ENCODE peak calls at places on chromosomes 7 and 10, in seven cellular contexts. One of them, this sample, is unnamed.

GRCh38 chr10:69715156-69715898 is 85.3 kb downstream of the FAM241B start:
- DNase-seq in mesenchymal stem cell: peak; percentile 32
- DNase-seq in Panc1: no peak
- DNase-seq in HCT116: no peak
- DNase-seq in astrocyte: peak; percentile 62
- DNase-seq in CD8-positive, alpha-beta memory T cell: no peak
- DNase-seq in SJSA1: no peak
- DNase-seq in this sample: no peak

GRCh38 chr7:12715372-12716133 is 28.1 kb downstream of the ARL4A start:
- DNase-seq in mesenchymal stem cell: peak; percentile 91
- DNase-seq in Panc1: no peak
- DNase-seq in HCT116: peak; percentile 77
- DNase-seq in astrocyte: peak; percentile 95
- DNase-seq in CD8-positive, alpha-beta memory T cell: no peak
- DNase-seq in SJSA1: peak; percentile 71
- DNase-seq in this sample: peak; percentile 58

GRCh38 chr7:68892211-68892610 is 706.1 kb upstream of the AUTS2 start:
- DNase-seq in mesenchymal stem cell: no peak
- DNase-seq in Panc1: no peak
- DNase-seq in HCT116: no peak
- DNase-seq in astrocyte: peak; percentile 80
- DNase-seq in CD8-positive, alpha-beta memory T cell: no peak
- DNase-seq in SJSA1: no peak
- DNase-seq in this sample: no peak

GRCh38 chr10:30559118-30559684 is 70.4 kb downstream of the LYZL2 start:
- DNase-seq in mesenchymal stem cell: no peak
- DNase-seq in Panc1: no peak
- DNase-seq in HCT116: no peak
- DNase-seq in astrocyte: no peak
- DNase-seq in CD8-positive, alpha-beta memory T cell: no peak
- DNase-seq in SJSA1: no peak
- DNase-seq in this sample: no peak

GRCh38 chr7:19060870-19061269 is 56.6 kb downstream of the TWIST1 start:
- DNase-seq in mesenchymal stem cell: peak; percentile 6
- DNase-seq in Panc1: no peak
- DNase-seq in HCT116: no peak
- DNase-seq in astrocyte: peak; percentile 5
- DNase-seq in CD8-positive, alpha-beta memory T cell: no peak
- DNase-seq in SJSA1: no peak
- DNase-seq in this sample: no peak

GRCh38 chr10:88157981-88158465 is 294.6 kb downstream of the PTEN start:
- DNase-seq in mesenchymal stem cell: peak; percentile 90
- DNase-seq in Panc1: no peak
- DNase-seq in HCT116: no peak
- DNase-seq in astrocyte: peak; percentile 92
- DNase-seq in CD8-positive, alpha-beta memory T cell: no peak
- DNase-seq in SJSA1: no peak
- DNase-seq in this sample: no peak

GRCh38 chr10:102422586-102423129 is 2.0 kb downstream of the FBXL15 start:
- DNase-seq in mesenchymal stem cell: peak; percentile 78
- DNase-seq in Panc1: peak; percentile 55
- DNase-seq in HCT116: peak; percentile 86
- DNase-seq in astrocyte: peak; percentile 45
- DNase-seq in CD8-positive, alpha-beta memory T cell: peak; percentile 66
- DNase-seq in SJSA1: peak; percentile 56
- DNase-seq in this sample: peak; percentile 65

GRCh38 chr7:94183289-94183749 is 179.2 kb upstream of the BET1 start:
- DNase-seq in mesenchymal stem cell: peak; percentile 99
- DNase-seq in Panc1: peak; percentile 84
- DNase-seq in HCT116: peak; percentile 82
- DNase-seq in astrocyte: peak; percentile 100
- DNase-seq in CD8-positive, alpha-beta memory T cell: no peak
- DNase-seq in SJSA1: peak; percentile 80
- DNase-seq in this sample: no peak

GRCh38 chr10:75398630-75399460 is 2.7 kb downstream of the ZNF503 start:
- DNase-seq in mesenchymal stem cell: peak; percentile 55
- DNase-seq in Panc1: no peak
- DNase-seq in HCT116: no peak
- DNase-seq in astrocyte: no peak
- DNase-seq in CD8-positive, alpha-beta memory T cell: no peak
- DNase-seq in SJSA1: no peak
- DNase-seq in this sample: no peak

GRCh38 chr7:129493555-129493954 is 8.8 kb upstream of the SMKR1 start:
- DNase-seq in mesenchymal stem cell: peak; percentile 68
- DNase-seq in Panc1: no peak
- DNase-seq in HCT116: no peak
- DNase-seq in astrocyte: no peak
- DNase-seq in CD8-positive, alpha-beta memory T cell: no peak
- DNase-seq in SJSA1: no peak
- DNase-seq in this sample: no peak

GRCh38 chr10:87659571-87660483 is at the start of gene PAPSS2:
- DNase-seq in mesenchymal stem cell: peak; percentile 85
- DNase-seq in Panc1: no peak
- DNase-seq in HCT116: no peak
- DNase-seq in astrocyte: peak; percentile 63
- DNase-seq in CD8-positive, alpha-beta memory T cell: no peak
- DNase-seq in SJSA1: peak; percentile 78
- DNase-seq in this sample: peak; percentile 59

GRCh38 chr7:42671627-42672026 is 240.2 kb downstream of the C7orf25 start:
- DNase-seq in mesenchymal stem cell: peak; percentile 58
- DNase-seq in Panc1: no peak
- DNase-seq in HCT116: no peak
- DNase-seq in astrocyte: peak; percentile 73
- DNase-seq in CD8-positive, alpha-beta memory T cell: no peak
- DNase-seq in SJSA1: no peak
- DNase-seq in this sample: no peak

GRCh38 chr7:665751-666453 is 60.6 kb upstream of the DNAAF5 start:
- DNase-seq in mesenchymal stem cell: no peak
- DNase-seq in Panc1: no peak
- DNase-seq in HCT116: no peak
- DNase-seq in astrocyte: peak; percentile 3
- DNase-seq in CD8-positive, alpha-beta memory T cell: peak; percentile 36
- DNase-seq in SJSA1: no peak
- DNase-seq in this sample: no peak

GRCh38 chr7:73668103-73668937 is 689 bp downstream of the VPS37D start:
- DNase-seq in mesenchymal stem cell: no peak
- DNase-seq in Panc1: no peak
- DNase-seq in HCT116: no peak
- DNase-seq in astrocyte: peak; percentile 4
- DNase-seq in CD8-positive, alpha-beta memory T cell: no peak
- DNase-seq in SJSA1: no peak
- DNase-seq in this sample: no peak

GRCh38 chr10:70493660-70494234 is 15.2 kb downstream of the PALD1 start:
- DNase-seq in mesenchymal stem cell: no peak
- DNase-seq in Panc1: no peak
- DNase-seq in HCT116: no peak
- DNase-seq in astrocyte: no peak
- DNase-seq in CD8-positive, alpha-beta memory T cell: no peak
- DNase-seq in SJSA1: no peak
- DNase-seq in this sample: no peak

GRCh38 chr7:138667535-138667934 is 33.6 kb downstream of the SVOPL start:
- DNase-seq in mesenchymal stem cell: no peak
- DNase-seq in Panc1: no peak
- DNase-seq in HCT116: no peak
- DNase-seq in astrocyte: no peak
- DNase-seq in CD8-positive, alpha-beta memory T cell: no peak
- DNase-seq in SJSA1: no peak
- DNase-seq in this sample: no peak

DNA sequence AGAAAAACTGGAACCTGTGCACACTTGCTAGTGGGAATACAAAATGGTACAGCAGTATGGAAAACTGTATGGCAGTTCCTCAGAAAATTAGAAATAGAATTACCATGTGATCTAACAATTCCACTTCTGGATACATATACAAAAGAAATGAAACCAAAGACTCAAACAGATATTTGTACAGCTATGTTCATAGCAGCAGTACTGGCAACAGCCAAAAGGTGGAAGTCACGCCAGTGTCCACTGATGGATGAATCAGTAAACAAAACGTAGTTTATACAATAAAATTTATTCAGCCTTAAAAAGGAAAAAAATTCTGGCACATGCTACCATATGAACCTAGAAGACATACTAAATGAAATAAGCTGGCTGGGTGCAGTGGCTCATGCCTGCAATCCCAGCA is 23.0 kb downstream of the IDE start:
- DNase-seq in mesenchymal stem cell: no peak
- DNase-seq in Panc1: no peak
- DNase-seq in HCT116: no peak
- DNase-seq in astrocyte: no peak
- DNase-seq in CD8-positive, alpha-beta memory T cell: no peak
- DNase-seq in SJSA1: no peak
- DNase-seq in this sample: no peak
- H3K4me1 ChIP-seq in mesenchymal stem cell: no peaks in the 10 kb centered on the region
- H3K4me1 ChIP-seq in Panc1: no peaks in the 10 kb centered on the region
- H3K4me1 ChIP-seq in HCT116: no peaks in the 10 kb centered on the region
- H3K4me1 ChIP-seq in astrocyte: no peaks in the 10 kb centered on the region
- H3K4me1 ChIP-seq in CD8-positive, alpha-beta memory T cell: no peaks in the 10 kb centered on the region
- H3K4me1 ChIP-seq in SJSA1: no peaks in the 10 kb centered on the region
- H3K4me1 ChIP-seq in this sample: no peaks in the 10 kb centered on the region

GRCh38 chr10:132415956-132416355 is 19.0 kb downstream of the PWWP2B start:
- DNase-seq in mesenchymal stem cell: no peak
- DNase-seq in Panc1: no peak
- DNase-seq in HCT116: no peak
- DNase-seq in astrocyte: no peak
- DNase-seq in CD8-positive, alpha-beta memory T cell: no peak
- DNase-seq in SJSA1: no peak
- DNase-seq in this sample: no peak

GRCh38 chr10:132412316-132413192 is 15.6 kb downstream of the PWWP2B start:
- DNase-seq in mesenchymal stem cell: no peak
- DNase-seq in Panc1: no peak
- DNase-seq in HCT116: no peak
- DNase-seq in astrocyte: no peak
- DNase-seq in CD8-positive, alpha-beta memory T cell: no peak
- DNase-seq in SJSA1: no peak
- DNase-seq in this sample: peak; percentile 72

GRCh38 chr10:132413226-132414205 is 16.5 kb downstream of the PWWP2B start:
- DNase-seq in mesenchymal stem cell: no peak
- DNase-seq in Panc1: no peak
- DNase-seq in HCT116: no peak
- DNase-seq in astrocyte: no peak
- DNase-seq in CD8-positive, alpha-beta memory T cell: no peak
- DNase-seq in SJSA1: no peak
- DNase-seq in this sample: no peak

GRCh38 chr10:132415255-132415654 is 18.3 kb downstream of the PWWP2B start:
- DNase-seq in mesenchymal stem cell: no peak
- DNase-seq in Panc1: no peak
- DNase-seq in HCT116: no peak
- DNase-seq in astrocyte: no peak
- DNase-seq in CD8-positive, alpha-beta memory T cell: no peak
- DNase-seq in SJSA1: no peak
- DNase-seq in this sample: no peak

DNA sequence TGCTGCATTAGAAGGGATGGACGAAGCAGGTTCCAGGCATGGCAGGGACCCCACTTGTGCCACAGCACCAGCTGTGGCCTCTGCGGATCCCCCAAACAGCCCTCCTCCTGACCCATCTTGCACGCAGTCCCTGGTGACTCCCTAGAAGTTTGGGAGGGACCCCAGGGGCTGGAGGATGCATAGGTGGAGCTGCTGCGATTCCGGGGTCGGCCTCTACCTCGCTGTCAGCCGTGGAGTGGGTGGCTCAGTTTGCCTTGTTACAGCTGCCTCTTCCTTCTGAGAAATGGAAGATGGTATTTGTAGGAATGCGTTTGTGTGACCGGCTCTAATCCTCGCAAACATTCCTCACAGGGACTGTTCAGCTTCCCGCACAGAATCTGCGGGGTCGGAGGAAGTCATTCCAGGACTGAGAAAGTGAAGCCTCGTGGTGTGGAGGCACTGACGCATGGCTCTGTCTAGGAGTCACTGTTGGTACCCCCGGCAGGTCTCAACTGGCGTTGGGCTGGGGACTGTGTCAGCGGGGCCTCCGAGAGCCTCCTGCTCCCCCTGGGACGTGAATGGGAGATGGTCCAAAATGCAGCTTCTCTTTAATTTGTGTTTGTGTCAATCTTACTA is 17.5 kb downstream of the PWWP2B start:
- DNase-seq in mesenchymal stem cell: peak; percentile 69
- DNase-seq in Panc1: no peak
- DNase-seq in HCT116: no peak
- DNase-seq in astrocyte: no peak
- DNase-seq in CD8-positive, alpha-beta memory T cell: no peak
- DNase-seq in SJSA1: no peak
- DNase-seq in this sample: no peak
- H3K27ac ChIP-seq in mesenchymal stem cell: no peak overlapping the region
- H3K27ac ChIP-seq in Panc1: peak overlapping the region; percentile 86
- H3K27ac ChIP-seq in HCT116: no peak overlapping the region
- H3K27ac ChIP-seq in astrocyte: no peak overlapping the region
- H3K27ac ChIP-seq in CD8-positive, alpha-beta memory T cell: no peak overlapping the region
- H3K27ac ChIP-seq in SJSA1: no peak overlapping the region
- H3K27ac ChIP-seq in this sample: peak overlapping the region; percentile 71

GRCh38 chr10:95445223-95445836 is 115.8 kb downstream of the SORBS1 start:
- DNase-seq in mesenchymal stem cell: peak; percentile 68
- DNase-seq in Panc1: peak; percentile 24
- DNase-seq in HCT116: peak; percentile 51
- DNase-seq in astrocyte: peak; percentile 78
- DNase-seq in CD8-positive, alpha-beta memory T cell: no peak
- DNase-seq in SJSA1: peak; percentile 53
- DNase-seq in this sample: peak; percentile 59
- H3K4me1 ChIP-seq in mesenchymal stem cell: peaks cover 5% of the 10 kb centered on the region
- H3K4me1 ChIP-seq in Panc1: peaks cover 43% of the 10 kb centered on the region
- H3K4me1 ChIP-seq in HCT116: peaks cover 25% of the 10 kb centered on the region
- H3K4me1 ChIP-seq in astrocyte: peaks cover 16% of the 10 kb centered on the region
- H3K4me1 ChIP-seq in CD8-positive, alpha-beta memory T cell: no peaks in the 10 kb centered on the region
- H3K4me1 ChIP-seq in SJSA1: peaks cover 8% of the 10 kb centered on the region
- H3K4me1 ChIP-seq in this sample: peaks cover 21% of the 10 kb centered on the region

GRCh38 chr7:150971242-150972048 is 6.7 kb downstream of the KCNH2 start:
- DNase-seq in mesenchymal stem cell: no peak
- DNase-seq in Panc1: no peak
- DNase-seq in HCT116: no peak
- DNase-seq in astrocyte: no peak
- DNase-seq in CD8-positive, alpha-beta memory T cell: no peak
- DNase-seq in SJSA1: no peak
- DNase-seq in this sample: no peak

GRCh38 chr7:150974468-150975391 is 3.4 kb downstream of the KCNH2 start:
- DNase-seq in mesenchymal stem cell: peak; percentile 50
- DNase-seq in Panc1: no peak
- DNase-seq in HCT116: peak; percentile 43
- DNase-seq in astrocyte: no peak
- DNase-seq in CD8-positive, alpha-beta memory T cell: peak; percentile 86
- DNase-seq in SJSA1: no peak
- DNase-seq in this sample: no peak

GRCh38 chr7:150973571-150974451 is 4.3 kb downstream of the KCNH2 start:
- DNase-seq in mesenchymal stem cell: no peak
- DNase-seq in Panc1: no peak
- DNase-seq in HCT116: no peak
- DNase-seq in astrocyte: no peak
- DNase-seq in CD8-positive, alpha-beta memory T cell: peak; percentile 60
- DNase-seq in SJSA1: no peak
- DNase-seq in this sample: no peak

GRCh38 chr7:150972094-150972493 is 6.0 kb downstream of the KCNH2 start:
- DNase-seq in mesenchymal stem cell: no peak
- DNase-seq in Panc1: no peak
- DNase-seq in HCT116: no peak
- DNase-seq in astrocyte: peak; percentile 11
- DNase-seq in CD8-positive, alpha-beta memory T cell: no peak
- DNase-seq in SJSA1: no peak
- DNase-seq in this sample: no peak

DNA sequence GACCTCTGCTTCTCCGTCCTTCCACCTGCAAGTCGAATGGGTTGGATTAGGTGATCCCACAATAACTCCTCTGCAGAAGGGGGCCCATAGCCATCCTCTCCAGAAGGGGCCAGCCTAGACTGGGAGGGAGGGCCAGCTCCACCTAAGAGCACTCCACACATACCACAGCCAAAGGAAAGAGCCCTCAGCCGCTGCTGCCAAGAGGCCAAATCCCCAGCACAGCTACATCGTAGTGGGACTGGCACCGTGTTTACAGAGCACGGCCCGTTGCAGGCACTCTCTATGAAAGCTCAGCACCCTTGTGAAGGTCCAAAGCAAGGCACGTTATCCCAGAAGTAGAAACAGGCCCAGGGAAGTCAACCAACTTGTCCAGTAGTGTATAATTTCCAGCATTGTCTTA is 5.4 kb downstream of the KCNH2 start:
- DNase-seq in mesenchymal stem cell: no peak
- DNase-seq in Panc1: no peak
- DNase-seq in HCT116: no peak
- DNase-seq in astrocyte: no peak
- DNase-seq in CD8-positive, alpha-beta memory T cell: no peak
- DNase-seq in SJSA1: no peak
- DNase-seq in this sample: no peak
- H3K27ac ChIP-seq in mesenchymal stem cell: no peak overlapping the region
- H3K27ac ChIP-seq in Panc1: no peak overlapping the region
- H3K27ac ChIP-seq in HCT116: no peak overlapping the region
- H3K27ac ChIP-seq in astrocyte: no peak overlapping the region
- H3K27ac ChIP-seq in CD8-positive, alpha-beta memory T cell: no peak overlapping the region
- H3K27ac ChIP-seq in SJSA1: no peak overlapping the region
- H3K27ac ChIP-seq in this sample: no peak overlapping the region

This sample was measured in breast epithelium.